ENCODE peak calls at places on chromosomes 12 and 14, in eight cellular contexts. Y is transverse colon, G is cardiac muscle cell, I is A673, D is endodermal cell, A is body of pancreas, B is upper lobe of right lung, F is esophagus muscularis mucosa. W is an unnamed sample.

GRCh38 chr14:91350813-91351507 is 66.7 kb downstream of the CCDC88C start:
- DNase-seq in F (no peak), D (no peak), A (no peak), B (no peak), I (no peak), Y (no peak), G (no peak), W (peak; percentile 84)

GRCh38 chr12:48002179-48002601 is 2.1 kb downstream of the COL2A1 start:
- DNase-seq in I (no peak), D (peak; percentile 83), G (no peak), Y (no peak), F (no peak), A (no peak), B (no peak), W (no peak)

GRCh38 chr14:99730876-99731351 is 46.8 kb downstream of the CYP46A1 start:
- DNase-seq in B (peak; percentile 55), Y (no peak), A (peak; percentile 6), F (no peak), G (no peak), I (no peak), D (no peak), W (no peak)

GRCh38 chr12:5650804-5651461 is 219.0 kb downstream of the NTF3 start:
- DNase-seq in I (no peak), D (no peak), A (no peak), G (no peak), B (no peak), Y (no peak), F (no peak), W (no peak)

GRCh38 chr14:78598046-78598652 is 428.0 kb downstream of the NRXN3 start:
- DNase-seq in Y (peak; percentile 18), I (peak; percentile 69), G (peak; percentile 64), B (no peak), A (peak; percentile 57), F (no peak), D (peak; percentile 92), W (peak; percentile 91)

GRCh38 chr12:68317047-68317667 is 15.0 kb downstream of the MDM1 start:
- DNase-seq in A (peak; percentile 53), B (no peak), I (peak; percentile 61), G (peak; percentile 77), F (no peak), Y (peak; percentile 17), D (no peak), W (peak; percentile 84)

GRCh38 chr12:9848899-9849298 is 20.3 kb downstream of the CLEC2B start:
- DNase-seq in B (no peak), G (no peak), I (no peak), A (no peak), F (no peak), D (peak; percentile 59), Y (no peak), W (no peak)

GRCh38 chr14:99754141-99755067 is 38.8 kb upstream of the EML1 start:
- DNase-seq in A (no peak), B (peak; percentile 52), I (no peak), Y (no peak), D (no peak), G (no peak), F (no peak), W (no peak)

GRCh38 chr14:23294734-23295561 is 7.7 kb downstream of the PPP1R3E start:
- DNase-seq in I (peak; percentile 81), Y (peak; percentile 33), G (peak; percentile 70), B (no peak), D (peak; percentile 82), A (peak; percentile 72), F (no peak), W (peak; percentile 92)

GRCh38 chr14:67352055-67352454 is 7.5 kb downstream of the ATP6V1D start:
- DNase-seq in B (no peak), D (no peak), Y (no peak), G (no peak), I (no peak), F (no peak), A (no peak), W (no peak)

GRCh38 chr14:69532561-69533335 is 41.9 kb downstream of the CCDC177 start:
- DNase-seq in Y (peak; percentile 14), A (no peak), F (no peak), D (no peak), B (no peak), G (no peak), I (no peak), W (no peak)

GRCh38 chr14:99982449-99983250 is 82.6 kb upstream of the EVL start:
- DNase-seq in D (peak; percentile 82), F (no peak), B (no peak), I (peak; percentile 78), Y (peak; percentile 53), G (peak; percentile 81), A (peak; percentile 50), W (peak; percentile 82)

GRCh38 chr12:85007836-85008235 is 28.2 kb downstream of the TSPAN19 start:
- DNase-seq in B (no peak), G (peak; percentile 61), A (peak; percentile 16), Y (no peak), I (no peak), D (no peak), F (no peak), W (no peak)

GRCh38 chr12:131795688-131796410 is 32.3 kb upstream of the MMP17 start:
- DNase-seq in Y (no peak), D (peak; percentile 78), F (no peak), I (no peak), G (no peak), B (peak; percentile 77), A (no peak), W (no peak)

GRCh38 chr14:48628870-48629269 is 953.5 kb upstream of the MDGA2 start:
- DNase-seq in B (no peak), A (no peak), I (no peak), Y (no peak), D (no peak), F (no peak), G (no peak), W (no peak)

GRCh38 chr14:93246534-93246933 is 39.5 kb downstream of the UBR7 start:
- DNase-seq in B (no peak), Y (no peak), G (no peak), A (no peak), D (no peak), F (no peak), I (no peak), W (no peak)

GRCh38 chr12:60535363-60535762 is 939.5 kb downstream of the SLC16A7 start:
- DNase-seq in D (no peak), I (no peak), G (no peak), B (no peak), A (no peak), Y (no peak), F (no peak), W (no peak)

DNA sequence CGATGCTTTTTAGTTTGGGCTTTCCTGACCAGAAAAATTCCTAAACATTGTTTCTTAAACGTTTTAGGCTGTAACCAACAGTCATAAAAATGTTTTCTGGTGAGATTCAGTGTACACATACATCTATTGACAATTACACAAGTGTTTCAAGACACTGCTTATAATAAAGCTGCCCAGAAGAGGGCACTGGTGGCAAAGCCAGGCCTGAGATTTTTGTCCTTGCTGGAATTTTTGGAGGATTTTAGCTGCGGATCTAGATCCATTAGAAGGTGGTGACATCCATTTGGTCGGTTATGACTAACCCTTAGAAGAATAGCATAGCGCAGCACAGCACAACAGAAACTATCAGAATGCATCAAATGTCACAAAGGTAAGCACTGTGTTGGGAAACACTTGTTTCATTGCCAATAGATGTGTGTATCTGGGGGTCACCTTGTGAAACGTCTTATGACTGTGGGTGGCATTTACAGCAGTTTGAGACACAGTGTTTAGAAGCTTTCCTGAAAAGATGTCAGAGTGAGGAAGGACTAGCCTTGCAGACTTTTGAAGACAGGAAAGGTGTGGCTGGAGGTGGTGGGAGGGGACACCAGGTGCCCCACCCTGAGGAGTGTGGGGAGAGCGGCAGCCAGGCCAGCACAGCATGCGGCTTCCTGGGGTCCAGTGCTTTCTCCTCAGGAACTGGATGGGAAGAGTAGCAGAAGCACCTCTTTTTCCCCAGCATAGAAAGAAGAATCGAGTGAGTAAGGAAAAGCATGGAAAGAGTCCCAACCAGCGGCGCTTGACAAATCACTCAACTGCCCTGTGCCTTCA is 54.7 kb upstream of the FKBP4 start:
- DNase-seq in D (peak; percentile 78), G (peak; percentile 63), F (peak; percentile 45), I (peak; percentile 57), A (peak; percentile 50), Y (peak; percentile 19), B (no peak), W (no peak)
- H3K27me3 ChIP-seq in D (peaks cover 13% of the 10 kb centered on the region), G (peaks cover 8% of the 10 kb centered on the region), F (no peaks in the 10 kb centered on the region), I (peaks cover 55% of the 10 kb centered on the region), A (no peaks in the 10 kb centered on the region), Y (no peaks in the 10 kb centered on the region), B (no peaks in the 10 kb centered on the region), W (no peaks in the 10 kb centered on the region)

GRCh38 chr14:36579001-36579555 is 3.3 kb downstream of the NKX2-8 start:
- DNase-seq in G (no peak), F (no peak), I (no peak), A (no peak), D (no peak), Y (no peak), B (no peak), W (no peak)
- H3K27me3 ChIP-seq in G (peaks cover 100% of the 10 kb centered on the region), F (peaks cover 40% of the 10 kb centered on the region), I (peaks cover 71% of the 10 kb centered on the region), A (no peaks in the 10 kb centered on the region), D (peaks cover 99% of the 10 kb centered on the region), Y (peaks cover 94% of the 10 kb centered on the region), B (peaks cover 68% of the 10 kb centered on the region), W (no peaks in the 10 kb centered on the region)

DNA sequence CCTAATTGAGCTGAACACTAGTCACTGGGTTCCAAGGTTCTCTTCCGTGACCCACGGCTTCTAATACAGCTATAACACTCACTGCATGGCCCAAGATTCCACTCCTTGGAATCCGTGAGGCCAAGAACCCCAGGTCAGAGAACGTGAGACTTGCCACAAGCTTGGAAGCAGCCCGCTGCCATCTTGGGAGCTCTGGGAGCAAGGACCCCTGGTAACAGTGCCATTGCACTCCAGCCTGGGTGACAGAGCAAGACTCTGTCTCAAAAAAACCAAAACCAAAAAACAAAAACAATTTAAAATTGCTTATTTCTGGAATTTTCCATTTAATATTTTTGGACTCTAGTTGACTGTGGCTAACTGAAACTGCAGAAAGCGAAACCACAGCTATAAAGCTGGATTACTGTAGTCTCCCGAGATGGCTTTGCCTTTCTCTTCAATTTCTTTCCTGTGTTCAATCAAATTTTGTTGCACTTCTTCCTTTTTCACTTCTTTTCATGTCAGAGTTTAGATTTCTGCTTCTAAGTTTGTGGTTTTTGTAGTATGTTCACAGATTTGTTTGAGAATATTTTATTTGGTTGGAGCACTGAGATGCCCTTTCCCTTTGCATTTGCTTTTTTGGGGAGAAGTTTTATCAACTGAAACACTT is 44.7 kb downstream of the DDHD1 start:
- DNase-seq in D (no peak), Y (no peak), G (no peak), B (no peak), I (no peak), F (no peak), A (no peak), W (peak; percentile 65)
- H3K27me3 ChIP-seq in D (no peaks in the 10 kb centered on the region), Y (no peaks in the 10 kb centered on the region), G (no peaks in the 10 kb centered on the region), B (no peaks in the 10 kb centered on the region), I (no peaks in the 10 kb centered on the region), F (no peaks in the 10 kb centered on the region), A (no peaks in the 10 kb centered on the region), W (no peaks in the 10 kb centered on the region)

DNA sequence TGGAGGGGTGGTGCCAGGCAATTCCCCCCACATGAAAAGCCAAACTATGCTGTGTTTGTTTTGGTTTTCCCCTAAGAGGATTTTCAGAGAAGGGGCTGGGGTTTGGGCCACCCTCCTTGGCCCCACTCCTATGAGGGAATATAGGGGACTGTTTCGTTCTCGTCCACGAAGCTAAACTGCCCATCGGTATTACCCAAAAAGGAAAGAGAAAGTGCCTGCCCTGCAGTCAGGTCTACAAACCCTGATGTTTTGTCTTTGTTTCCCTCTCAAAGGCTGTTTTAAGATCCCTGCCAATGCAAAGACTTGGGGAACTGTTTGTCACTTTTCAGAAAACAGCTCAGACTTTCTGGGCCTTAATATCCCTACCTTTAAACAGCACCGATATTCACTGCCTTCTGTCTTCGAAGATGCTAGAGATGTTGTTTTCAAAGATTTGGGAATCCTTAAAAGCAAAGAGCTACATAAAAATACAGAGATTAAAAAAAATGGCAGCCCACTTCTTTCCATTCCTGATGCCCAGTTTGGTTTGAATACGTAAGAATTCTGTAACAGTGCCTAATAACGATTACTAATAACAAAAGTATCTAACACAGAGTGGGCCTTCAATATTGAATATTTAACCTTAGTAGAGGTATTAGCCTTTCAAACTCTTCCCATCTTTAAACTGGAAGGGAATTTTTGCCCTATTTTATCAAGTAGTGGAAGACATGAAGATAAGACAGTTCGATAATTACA is 518.4 kb downstream of the MED13L start:
- DNase-seq in D (no peak), A (no peak), B (no peak), I (no peak), F (no peak), G (no peak), Y (no peak), W (no peak)
- H3K27me3 ChIP-seq in D (peaks cover 7% of the 10 kb centered on the region), A (no peaks in the 10 kb centered on the region), B (peaks cover 10% of the 10 kb centered on the region), I (peaks cover 46% of the 10 kb centered on the region), F (no peaks in the 10 kb centered on the region), G (peaks cover 3% of the 10 kb centered on the region), Y (peaks cover 52% of the 10 kb centered on the region), W (no peaks in the 10 kb centered on the region)

W was measured in Karpas-422.